ENCODE peak calls at places on chromosome 11, in seven cellular contexts. G, J, K, I, B, E and S are unnamed samples.
A peak's percentile ranks its signal among the peaks of the same experiment; 100 is the strongest.

GRCh38 chr11:19398273-19398672 is 157.5 kb upstream of the E2F8 start:
- DNase-seq in G (no peak), J (no peak), K (no peak), I (no peak), B (peak; percentile 19), E (no peak), S (no peak)

GRCh38 chr11:70712471-70712870 is 314.1 kb downstream of the CTTN start:
- DNase-seq in G (peak; percentile 77), J (no peak), K (no peak), I (peak; percentile 52), B (no peak), E (no peak), S (no peak)

GRCh38 chr11:2304156-2305139 is 2.6 kb downstream of the TSPAN32 start:
- DNase-seq in G (peak; percentile 76), J (no peak), K (peak; percentile 24), I (no peak), B (no peak), E (no peak), S (no peak)

GRCh38 chr11:75380716-75381420 is 18.4 kb upstream of the RPS3 start:
- DNase-seq in G (no peak), J (no peak), K (no peak), I (peak; percentile 61), B (no peak), E (no peak), S (no peak)

GRCh38 chr11:131408011-131408640 is 37.7 kb downstream of the NTM start:
- DNase-seq in G (no peak), J (no peak), K (peak; percentile 33), I (no peak), B (peak; percentile 28), E (no peak), S (no peak)

GRCh38 chr11:60851327-60852059 is 4.3 kb downstream of the PTGDR2 start:
- DNase-seq in G (no peak), J (no peak), K (no peak), I (no peak), B (no peak), E (no peak), S (no peak)

GRCh38 chr11:62400760-62401159 is 18.1 kb upstream of the SCGB1A1 start:
- DNase-seq in G (no peak), J (no peak), K (peak; percentile 54), I (peak; percentile 73), B (peak; percentile 74), E (no peak), S (peak; percentile 75)

GRCh38 chr11:68402355-68403031 is 58.1 kb upstream of the PPP6R3 start:
- DNase-seq in G (peak; percentile 54), J (no peak), K (no peak), I (no peak), B (no peak), E (no peak), S (no peak)

GRCh38 chr11:105719073-105719846 is 109.4 kb downstream of the GRIA4 start:
- DNase-seq in G (no peak), J (no peak), K (no peak), I (no peak), B (peak; percentile 92), E (no peak), S (no peak)

GRCh38 chr11:280762-281485 is 2.7 kb downstream of the NLRP6 start:
- DNase-seq in G (peak; percentile 89), J (no peak), K (no peak), I (no peak), B (no peak), E (no peak), S (peak; percentile 57)

GRCh38 chr11:131691558-131692041 is 321.2 kb downstream of the NTM start:
- DNase-seq in G (peak; percentile 82), J (no peak), K (no peak), I (no peak), B (peak; percentile 11), E (no peak), S (no peak)

GRCh38 chr11:1866776-1867175 is 13.9 kb downstream of the LSP1 start:
- DNase-seq in G (no peak), J (no peak), K (no peak), I (no peak), B (no peak), E (no peak), S (no peak)

GRCh38 chr11:83241291-83241946 is 44.7 kb downstream of the CCDC90B start:
- DNase-seq in G (no peak), J (no peak), K (peak; percentile 74), I (peak; percentile 52), B (peak; percentile 77), E (no peak), S (peak; percentile 45)

GRCh38 chr11:134019500-134019899 is 49.4 kb upstream of the JAM3 start:
- DNase-seq in G (no peak), J (no peak), K (no peak), I (no peak), B (no peak), E (no peak), S (no peak)

GRCh38 chr11:122920579-122920978 is 38.0 kb downstream of the JHY start:
- DNase-seq in G (no peak), J (no peak), K (no peak), I (no peak), B (no peak), E (no peak), S (no peak)

GRCh38 chr11:130831506-130832385 is 84.5 kb downstream of the SNX19 start:
- DNase-seq in G (no peak), J (no peak), K (no peak), I (no peak), B (peak; percentile 22), E (no peak), S (no peak)

GRCh38 chr11:107713009-107713408 is 1.2 kb upstream of the SLN start:
- DNase-seq in G (no peak), J (no peak), K (no peak), I (no peak), B (no peak), E (no peak), S (no peak)

GRCh38 chr11:102263604-102264003 is 53.7 kb upstream of the BIRC3 start:
- DNase-seq in G (no peak), J (no peak), K (no peak), I (no peak), B (no peak), E (no peak), S (no peak)

GRCh38 chr11:9601041-9601875 is 27.8 kb downstream of the WEE1 start:
- DNase-seq in G (no peak), J (peak; percentile 52), K (no peak), I (peak; percentile 39), B (peak; percentile 89), E (no peak), S (peak; percentile 23)

GRCh38 chr11:17421781-17422180 is 33.3 kb upstream of the KCNJ11 start:
- DNase-seq in G (no peak), J (no peak), K (no peak), I (no peak), B (no peak), E (no peak), S (no peak)

GRCh38 chr11:114183041-114183511 is 113.1 kb upstream of the NNMT start:
- DNase-seq in G (no peak), J (peak; percentile 70), K (no peak), I (peak; percentile 58), B (no peak), E (no peak), S (peak; percentile 70)

DNA sequence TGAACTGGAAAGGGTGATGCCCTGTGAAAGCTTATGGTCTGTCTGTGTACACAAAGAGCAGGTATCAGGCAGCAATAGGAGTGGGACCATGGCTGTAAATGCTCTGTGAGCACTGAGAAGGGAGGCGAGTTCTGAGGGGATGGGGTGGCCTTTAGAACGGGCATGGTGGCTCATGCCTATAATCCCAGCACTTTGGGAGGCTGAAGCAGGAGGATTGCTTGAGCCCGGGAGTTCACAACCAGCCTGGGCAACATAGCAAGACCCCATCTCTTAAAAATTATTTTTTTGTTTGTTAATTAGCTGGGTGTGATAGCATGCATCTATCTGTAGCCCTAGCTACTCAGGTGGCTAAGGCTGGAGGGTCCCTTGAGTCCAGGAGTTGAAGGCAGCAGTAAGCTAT is 3.5 kb downstream of the SPINDOC start:
- DNase-seq in G (no peak), J (no peak), K (no peak), I (no peak), B (no peak), E (no peak), S (no peak)
- H3K36me3 ChIP-seq in G (no peaks in the 10 kb centered on the region), J (peaks cover 6% of the 10 kb centered on the region), K (peaks cover 41% of the 10 kb centered on the region), I (peaks cover 12% of the 10 kb centered on the region), B (peaks cover 48% of the 10 kb centered on the region), E (peaks cover 29% of the 10 kb centered on the region), S (peaks cover 56% of the 10 kb centered on the region)

GRCh38 chr11:57480409-57481137 is 20.2 kb downstream of the RTN4RL2 start:
- DNase-seq in G (peak; percentile 90), J (peak; percentile 44), K (peak; percentile 78), I (peak; percentile 79), B (peak; percentile 25), E (no peak), S (peak; percentile 79)
- H3K4me1 ChIP-seq in G (peaks cover 21% of the 10 kb centered on the region), J (peaks cover 7% of the 10 kb centered on the region), K (peaks cover 46% of the 10 kb centered on the region), I (peaks cover 30% of the 10 kb centered on the region), B (no peaks in the 10 kb centered on the region), E (peaks cover 36% of the 10 kb centered on the region), S (peaks cover 4% of the 10 kb centered on the region)

GRCh38 chr11:67255353-67255752 is 10.9 kb upstream of the GRK2 start:
- DNase-seq in G (no peak), J (no peak), K (no peak), I (no peak), B (no peak), E (no peak), S (no peak)
- H3K36me3 ChIP-seq in G (no peaks in the 10 kb centered on the region), J (peaks cover 56% of the 10 kb centered on the region), K (peaks cover 66% of the 10 kb centered on the region), I (peaks cover 43% of the 10 kb centered on the region), B (peaks cover 60% of the 10 kb centered on the region), E (peaks cover 45% of the 10 kb centered on the region), S (peaks cover 70% of the 10 kb centered on the region)

DNA sequence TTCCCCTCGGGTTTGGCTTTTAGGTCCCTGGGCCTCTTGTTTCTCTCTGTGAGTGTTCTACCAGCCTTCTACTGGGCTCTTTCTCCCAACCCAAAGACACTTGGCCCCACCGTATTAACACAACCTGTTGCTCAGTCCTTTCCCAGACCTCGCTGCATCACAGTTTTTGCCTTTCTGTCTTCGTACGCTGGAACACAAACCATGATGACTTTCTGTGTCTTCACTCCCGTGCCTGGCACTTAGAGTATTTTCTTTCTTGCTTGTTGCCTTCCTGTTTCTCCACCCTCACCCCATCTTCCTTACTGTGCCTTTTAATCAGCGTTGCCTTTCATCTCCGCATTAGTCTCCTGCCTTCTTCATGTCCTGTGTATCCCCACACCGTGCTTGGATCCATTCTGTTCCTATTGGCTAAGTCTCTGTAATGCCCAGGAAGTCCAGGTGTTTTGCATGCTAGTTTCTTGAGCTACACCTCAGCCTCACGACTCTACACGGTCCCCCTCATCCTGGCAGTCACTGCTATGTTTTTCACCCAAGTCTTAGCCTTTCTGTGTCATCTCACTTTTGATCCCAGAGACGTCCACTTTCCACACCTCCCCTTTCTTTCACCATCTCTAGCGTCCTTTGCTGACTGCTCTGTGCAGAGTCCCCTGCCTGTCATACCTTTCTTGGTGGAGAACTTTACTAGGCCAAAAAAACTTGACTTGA is 1.6 kb downstream of the MARK2 start:
- DNase-seq in G (no peak), J (no peak), K (no peak), I (no peak), B (no peak), E (no peak), S (no peak)
- H3K4me1 ChIP-seq in G (peaks cover 47% of the 10 kb centered on the region), J (peaks cover 46% of the 10 kb centered on the region), K (peaks cover 63% of the 10 kb centered on the region), I (peaks cover 44% of the 10 kb centered on the region), B (peaks cover 17% of the 10 kb centered on the region), E (peaks cover 58% of the 10 kb centered on the region), S (peaks cover 25% of the 10 kb centered on the region)